ENCODE peak calls at places on chromosomes 5 and 9, in eight cellular contexts. N is tibial nerve; Y is effector CD4-positive, alpha-beta T cell; B is SJSA1; R is AG10803; G is MM.1S; C is activated CD8-positive, alpha-beta T cell treated with anti-CD3 and anti-CD28 coated beads for 36 hours; T is left lung. E is an unnamed sample.

GRCh38 chr5:150213530-150213929 is 23.7 kb downstream of the SLC6A7 start:
- DNase-seq in N (no peak), Y (no peak), B (no peak), R (peak), G (no peak), C (no peak), T (no peak), E (no peak)

GRCh38 chr9:114465417-114465816 is 39.9 kb downstream of the WHRN start:
- DNase-seq in N (no peak), Y (no peak), B (no peak), R (no peak), G (no peak), C (no peak), T (no peak), E (no peak)

GRCh38 chr9:21810881-21811280 is 8.4 kb downstream of the MTAP start:
- DNase-seq in N (no peak), Y (no peak), B (no peak), R (peak), G (no peak), C (no peak), T (no peak), E (no peak)

GRCh38 chr5:174935854-174936474 is 211.6 kb downstream of the MSX2 start:
- DNase-seq in N (no peak), Y (no peak), B (peak), R (peak), G (peak), C (peak), T (peak), E (peak)

GRCh38 chr9:128098936-128099931 is 28.3 kb downstream of the PTGES2 start:
- DNase-seq in N (no peak), Y (no peak), B (no peak), R (peak), G (no peak), C (peak), T (no peak), E (no peak)

GRCh38 chr5:138649775-138650174 is 74.6 kb upstream of the HSPA9 start:
- DNase-seq in N (no peak), Y (no peak), B (no peak), R (no peak), G (no peak), C (no peak), T (no peak), E (no peak)

GRCh38 chr5:147912015-147912414 is 5.7 kb upstream of the C5orf46 start:
- DNase-seq in N (no peak), Y (no peak), B (no peak), R (no peak), G (no peak), C (no peak), T (no peak), E (no peak)

GRCh38 chr5:110343616-110344015 is 382.9 kb downstream of the TMEM232 start:
- DNase-seq in N (no peak), Y (no peak), B (no peak), R (no peak), G (no peak), C (no peak), T (no peak), E (no peak)

GRCh38 chr9:110844121-110844520 is 175.5 kb downstream of the MUSK start:
- DNase-seq in N (no peak), Y (no peak), B (no peak), R (no peak), G (no peak), C (no peak), T (no peak), E (no peak)

GRCh38 chr5:34914671-34915138 is 599 bp downstream of the RAD1 start:
- DNase-seq in N (no peak), Y (no peak), B (no peak), R (peak), G (peak), C (peak), T (peak), E (no peak)

GRCh38 chr9:129697111-129697955 is 31.9 kb downstream of the PRRX2 start:
- DNase-seq in N (peak), Y (no peak), B (peak), R (peak), G (no peak), C (peak), T (peak), E (no peak)

GRCh38 chr9:132214027-132214622 is 52.3 kb downstream of the NTNG2 start:
- DNase-seq in N (no peak), Y (no peak), B (peak), R (peak), G (no peak), C (no peak), T (peak), E (no peak)

GRCh38 chr5:169192572-169192971 is 108.4 kb downstream of the SLIT3 start:
- DNase-seq in N (no peak), Y (no peak), B (no peak), R (no peak), G (no peak), C (no peak), T (no peak), E (no peak)

GRCh38 chr5:134345996-134346395 is 21.0 kb downstream of the CDKL3 start:
- DNase-seq in N (no peak), Y (no peak), B (no peak), R (no peak), G (no peak), C (no peak), T (no peak), E (no peak)

GRCh38 chr5:122153230-122153629 is 23.9 kb downstream of the ZNF474 start:
- DNase-seq in N (no peak), Y (no peak), B (no peak), R (peak), G (no peak), C (no peak), T (no peak), E (no peak)

GRCh38 chr9:135076876-135077430 is 10.5 kb upstream of the OLFM1 start:
- DNase-seq in N (no peak), Y (no peak), B (peak), R (no peak), G (no peak), C (no peak), T (peak), E (no peak)

GRCh38 chr9:93017621-93018020 is 40.9 kb upstream of the SUSD3 start:
- DNase-seq in N (no peak), Y (no peak), B (peak), R (no peak), G (no peak), C (no peak), T (no peak), E (no peak)

GRCh38 chr5:78526049-78526525 is 122.5 kb downstream of the LHFPL2 start:
- DNase-seq in N (no peak), Y (no peak), B (no peak), R (peak), G (no peak), C (no peak), T (no peak), E (no peak)

GRCh38 chr9:132499251-132499650 is 83.2 kb upstream of the BARHL1 start:
- DNase-seq in N (no peak), Y (no peak), B (no peak), R (no peak), G (no peak), C (no peak), T (no peak), E (no peak)

GRCh38 chr9:5651246-5651645 is 22.3 kb downstream of the RIC1 start:
- DNase-seq in N (no peak), Y (no peak), B (no peak), R (no peak), G (no peak), C (no peak), T (no peak), E (no peak)

GRCh38 chr5:138408023-138408422 is 30.8 kb upstream of the REEP2 start:
- DNase-seq in N (no peak), Y (no peak), B (no peak), R (peak), G (peak), C (peak), T (no peak), E (no peak)

GRCh38 chr9:25648116-25648515 is 30.1 kb downstream of the TUSC1 start:
- DNase-seq in N (no peak), Y (no peak), B (no peak), R (no peak), G (no peak), C (no peak), T (no peak), E (no peak)

GRCh38 chr5:76926329-76927105 is 26.3 kb upstream of the CRHBP start:
- DNase-seq in N (no peak), Y (no peak), B (no peak), R (no peak), G (no peak), C (no peak), T (no peak), E (no peak)

GRCh38 chr9:137030528-137030927 is 1.4 kb downstream of the FUT7 start:
- DNase-seq in N (no peak), Y (no peak), B (no peak), R (no peak), G (no peak), C (peak), T (peak), E (no peak)

GRCh38 chr5:170603578-170604565 is 100.1 kb downstream of the KCNIP1 start:
- DNase-seq in N (no peak), Y (no peak), B (peak), R (no peak), G (peak), C (peak), T (no peak), E (no peak)

GRCh38 chr5:42360641-42361320 is 62.5 kb upstream of the GHR start:
- DNase-seq in N (no peak), Y (no peak), B (no peak), R (no peak), G (no peak), C (no peak), T (no peak), E (no peak)

GRCh38 chr5:53169933-53170332 is 60.4 kb upstream of the MOCS2 start:
- DNase-seq in N (no peak), Y (no peak), B (no peak), R (no peak), G (no peak), C (no peak), T (no peak), E (no peak)

GRCh38 chr5:179873711-179874110 is 15.1 kb upstream of the MRNIP start:
- DNase-seq in N (no peak), Y (no peak), B (no peak), R (no peak), G (no peak), C (no peak), T (no peak), E (no peak)

GRCh38 chr5:6732634-6733410 is 19.6 kb downstream of the TENT4A start:
- DNase-seq in N (no peak), Y (no peak), B (peak), R (peak), G (no peak), C (no peak), T (no peak), E (no peak)

GRCh38 chr5:111511174-111512025 is 935 bp downstream of the STARD4 start:
- DNase-seq in N (no peak), Y (no peak), B (no peak), R (peak), G (peak), C (no peak), T (no peak), E (no peak)

E was measured in NCI-H187.